ENCODE peak calls at places on chromosome 19, in seven cellular contexts. B is mucosa of descending colon, F is fibroblast of lung, S is astrocyte of the spinal cord, A is kidney, K is dorsolateral prefrontal cortex, U is PC-9. O is an unnamed sample.
A peak's percentile ranks its signal among the peaks of the same experiment; 100 is the strongest.

GRCh38 chr19:35777411-35777841 is 2.1 kb downstream of the ARHGAP33 start:
- DNase-seq in B (no peak), F (no peak), S (no peak), A (no peak), K (peak; percentile 36), U (no peak), O (no peak)

GRCh38 chr19:5801796-5802616 is 2.9 kb upstream of the NRTN start:
- DNase-seq in B (no peak), F (peak; percentile 23), S (peak; percentile 13), A (peak; percentile 73), K (no peak), U (no peak), O (no peak)

GRCh38 chr19:18408053-18408476 is 10.6 kb upstream of the LRRC25 start:
- DNase-seq in B (no peak), F (no peak), S (no peak), A (peak; percentile 85), K (no peak), U (no peak), O (peak; percentile 52)

GRCh38 chr19:19064811-19065745 is 1.3 kb downstream of the SLC25A42 start:
- DNase-seq in B (no peak), F (no peak), S (no peak), A (no peak), K (peak; percentile 22), U (no peak), O (peak; percentile 4)

GRCh38 chr19:44142014-44142523 is 715 bp downstream of the ZNF234 start:
- DNase-seq in B (no peak), F (peak; percentile 44), S (peak; percentile 31), A (no peak), K (no peak), U (no peak), O (peak; percentile 7)

GRCh38 chr19:36113895-36114762 is 546 bp downstream of the POLR2I start:
- DNase-seq in B (peak; percentile 70), F (peak; percentile 33), S (no peak), A (no peak), K (peak; percentile 64), U (no peak), O (no peak)

GRCh38 chr19:14804755-14805154 is 26.4 kb upstream of the ADGRE2 start:
- DNase-seq in B (no peak), F (peak; percentile 3), S (no peak), A (no peak), K (no peak), U (no peak), O (no peak)

GRCh38 chr19:34732548-34733255 is 1.3 kb upstream of the ZNF181 start:
- DNase-seq in B (no peak), F (no peak), S (no peak), A (peak; percentile 64), K (no peak), U (no peak), O (no peak)

GRCh38 chr19:35002037-35002535 is 2.0 kb downstream of the GRAMD1A start:
- DNase-seq in B (no peak), F (no peak), S (no peak), A (peak; percentile 37), K (no peak), U (no peak), O (no peak)

GRCh38 chr19:44356383-44357111 is at the start of gene ZNF112:
- DNase-seq in B (peak; percentile 89), F (peak; percentile 92), S (peak; percentile 91), A (peak; percentile 92), K (peak; percentile 92), U (peak; percentile 94), O (peak; percentile 94)

GRCh38 chr19:35167251-35168119 is 12.9 kb downstream of the FXYD5 start:
- DNase-seq in B (no peak), F (no peak), S (no peak), A (no peak), K (no peak), U (no peak), O (no peak)

GRCh38 chr19:14342809-14343208 is 38.4 kb upstream of the ADGRE5 start:
- DNase-seq in B (no peak), F (no peak), S (no peak), A (no peak), K (no peak), U (no peak), O (no peak)

GRCh38 chr19:45884682-45885555 is 1.0 kb downstream of the IRF2BP1 start:
- DNase-seq in B (peak; percentile 71), F (no peak), S (no peak), A (peak; percentile 82), K (no peak), U (peak; percentile 26), O (no peak)

GRCh38 chr19:12952488-12953455 is 4.3 kb downstream of the GADD45GIP1 start:
- DNase-seq in B (no peak), F (peak; percentile 89), S (peak; percentile 88), A (no peak), K (peak; percentile 69), U (no peak), O (no peak)

GRCh38 chr19:14114854-14115253 is 2.7 kb downstream of the PRKACA start:
- DNase-seq in B (peak; percentile 77), F (no peak), S (no peak), A (no peak), K (no peak), U (peak; percentile 30), O (peak; percentile 71)

GRCh38 chr19:45346449-45346848 is 5.9 kb downstream of the KLC3 start:
- DNase-seq in B (no peak), F (no peak), S (no peak), A (no peak), K (no peak), U (no peak), O (no peak)

GRCh38 chr19:13164370-13165090 is 14.3 kb downstream of the IER2 start:
- DNase-seq in B (peak; percentile 84), F (peak; percentile 83), S (peak; percentile 69), A (peak; percentile 91), K (no peak), U (peak; percentile 92), O (peak; percentile 83)

GRCh38 chr19:7742575-7742974 is 4.8 kb downstream of the CD209 start:
- DNase-seq in B (no peak), F (no peak), S (no peak), A (peak; percentile 4), K (no peak), U (peak; percentile 3), O (no peak)

GRCh38 chr19:50906217-50906616 is 5.0 kb downstream of the KLK4 start:
- DNase-seq in B (no peak), F (peak; percentile 6), S (no peak), A (no peak), K (peak; percentile 6), U (no peak), O (peak; percentile 74)

GRCh38 chr19:33797821-33798633 is 1.4 kb downstream of the KCTD15 start:
- DNase-seq in B (peak; percentile 75), F (peak; percentile 48), S (peak; percentile 57), A (peak; percentile 89), K (no peak), U (no peak), O (peak; percentile 22)

GRCh38 chr19:55795021-55795420 is 26.1 kb downstream of the RFPL4AL1 start:
- DNase-seq in B (no peak), F (no peak), S (no peak), A (no peak), K (no peak), U (no peak), O (no peak)

GRCh38 chr19:1567116-1567847 is 843 bp downstream of the MEX3D start:
- DNase-seq in B (no peak), F (no peak), S (peak; percentile 8), A (peak; percentile 84), K (peak; percentile 12), U (no peak), O (peak; percentile 47)

GRCh38 chr19:32238076-32238475 is 107.3 kb upstream of the ZNF507 start:
- DNase-seq in B (no peak), F (no peak), S (no peak), A (no peak), K (no peak), U (no peak), O (no peak)

GRCh38 chr19:30686252-30686762 is 314.1 kb downstream of the ZNF536 start:
- DNase-seq in B (no peak), F (peak; percentile 40), S (peak; percentile 5), A (peak; percentile 52), K (no peak), U (no peak), O (no peak)
- TF ChIP-seq CTCF in B (no peak), F (peak; percentile 27), S (peak; percentile 23), A (no peak), K (peak; percentile 30), U (no peak), O (no peak)

GRCh38 chr19:56969726-56970125 is 129.2 kb upstream of the PEG3 start:
- DNase-seq in B (no peak), F (no peak), S (no peak), A (no peak), K (no peak), U (no peak), O (no peak)
- TF ChIP-seq CTCF in B (no peak), F (no peak), S (no peak), A (no peak), K (no peak), U (no peak), O (no peak)

GRCh38 chr19:29593869-29594268 is 12.2 kb upstream of the POP4 start:
- DNase-seq in B (no peak), F (no peak), S (no peak), A (no peak), K (no peak), U (no peak), O (no peak)

GRCh38 chr19:29598036-29598435 is 8.0 kb upstream of the POP4 start:
- DNase-seq in B (peak; percentile 3), F (no peak), S (no peak), A (no peak), K (no peak), U (no peak), O (no peak)

GRCh38 chr19:29598496-29598895 is 7.6 kb upstream of the POP4 start:
- DNase-seq in B (peak; percentile 5), F (no peak), S (no peak), A (no peak), K (no peak), U (no peak), O (no peak)

GRCh38 chr19:29596080-29596479 is 10.0 kb upstream of the POP4 start:
- DNase-seq in B (no peak), F (no peak), S (no peak), A (no peak), K (no peak), U (no peak), O (no peak)

DNA sequence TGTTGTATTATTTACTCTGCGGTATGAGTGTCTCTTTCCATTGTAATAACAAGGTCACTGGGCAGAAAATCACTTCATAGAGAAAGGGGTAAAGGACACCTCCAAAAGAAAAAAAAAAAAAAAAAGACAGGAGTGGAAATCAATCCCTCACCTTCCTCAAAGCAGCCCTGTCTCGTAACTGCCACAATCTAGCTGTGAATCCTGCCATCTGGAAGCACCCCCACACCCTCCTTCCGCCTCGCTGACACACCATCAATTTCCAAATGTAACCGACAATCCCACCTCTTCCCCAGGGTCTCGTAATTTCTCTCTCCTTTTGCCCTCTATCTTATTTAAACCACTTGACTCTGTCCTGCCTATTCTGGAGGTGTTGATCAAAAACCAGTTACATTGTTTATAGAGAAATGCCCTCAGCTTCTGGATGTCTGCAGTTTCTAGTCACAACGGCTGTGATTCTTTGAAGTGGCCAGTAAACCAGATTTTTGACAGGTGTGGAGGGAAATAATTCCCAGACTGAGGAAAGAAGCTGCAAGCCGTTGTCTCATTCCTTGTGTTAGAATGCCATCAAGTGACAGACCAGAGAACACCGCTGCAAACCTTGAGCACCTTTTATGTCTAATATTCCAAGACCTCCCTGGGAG is 9.1 kb upstream of the POP4 start:
- DNase-seq in B (no peak), F (peak; percentile 14), S (peak; percentile 6), A (no peak), K (no peak), U (no peak), O (peak; percentile 24)
- TF ChIP-seq CTCF in B (no peak), F (no peak), S (peak; percentile 22), A (peak; percentile 13), K (peak; percentile 37), U (peak; percentile 54), O (no peak)

GRCh38 chr19:3850320-3850972 is 18.4 kb downstream of the ZFR2 start:
- DNase-seq in B (no peak), F (no peak), S (no peak), A (no peak), K (no peak), U (no peak), O (no peak)
- TF ChIP-seq CTCF in B (no peak), F (no peak), S (no peak), A (no peak), K (no peak), U (no peak), O (no peak)

O was measured in Calu3.